ENCODE peak calls at places on chromosome 4, in six cellular contexts. Q is heart left ventricle; L is neural crest cell; E is Calu3; B is neural progenitor cell; H is stimulated activated CD8-positive, alpha-beta memory T cell treated with anti-CD3 and anti-CD28 coated beads, Interleukin-7, amount 100 ng/mL, for 48 hours. Z is an unnamed sample.
A peak's percentile ranks its signal among the peaks of the same experiment; 100 is the strongest.

GRCh38 chr4:57182132-57182874 is 72.1 kb upstream of the IGFBP7 start:
- DNase-seq in E (no peak), Q (peak; percentile 84), H (no peak), L (no peak), B (no peak), Z (no peak)

GRCh38 chr4:163680390-163681098 is 186.1 kb downstream of the TMA16 start:
- DNase-seq in L (no peak), E (no peak), B (no peak), Q (no peak), H (no peak), Z (no peak)

GRCh38 chr4:1767058-1767769 is 25.9 kb upstream of the FGFR3 start:
- DNase-seq in B (peak; percentile 95), Q (no peak), E (peak; percentile 41), H (no peak), L (peak; percentile 51), Z (no peak)

GRCh38 chr4:182101618-182102017 is 141.6 kb upstream of the TENM3 start:
- DNase-seq in Q (no peak), L (no peak), B (no peak), E (no peak), H (no peak), Z (no peak)

GRCh38 chr4:55910140-55910539 is 38.6 kb upstream of the CEP135 start:
- DNase-seq in H (no peak), L (no peak), B (no peak), E (no peak), Q (no peak), Z (no peak)

GRCh38 chr4:87058272-87059073 is 123.7 kb downstream of the AFF1 start:
- DNase-seq in L (no peak), H (no peak), Q (peak; percentile 43), E (peak; percentile 22), B (peak; percentile 72), Z (no peak)

GRCh38 chr4:824461-825062 is 1.4 kb downstream of the CPLX1 start:
- DNase-seq in Q (no peak), E (no peak), L (no peak), H (no peak), B (peak; percentile 27), Z (no peak)

GRCh38 chr4:23455482-23455881 is 434.4 kb downstream of the PPARGC1A start:
- DNase-seq in L (peak; percentile 1), E (peak; percentile 14), H (no peak), B (peak; percentile 60), Q (peak; percentile 32), Z (no peak)

GRCh38 chr4:84870398-84871163 is 95.9 kb downstream of the WDFY3 start:
- DNase-seq in H (no peak), B (peak; percentile 13), Q (no peak), E (peak; percentile 9), L (no peak), Z (no peak)

GRCh38 chr4:113407409-113407808 is 354.1 kb downstream of the CAMK2D start:
- DNase-seq in E (no peak), Q (no peak), H (no peak), L (no peak), B (peak; percentile 24), Z (no peak)

GRCh38 chr4:188160406-188160805 is 21.2 kb downstream of the TRIML1 start:
- DNase-seq in E (no peak), L (no peak), B (no peak), Q (no peak), H (no peak), Z (no peak)

GRCh38 chr4:74675673-74676279 is 118.5 kb downstream of the BTC start:
- DNase-seq in L (peak; percentile 6), Q (no peak), H (no peak), E (peak; percentile 47), B (peak; percentile 62), Z (peak; percentile 12)

GRCh38 chr4:128715616-128716015 is 93.9 kb upstream of the JADE1 start:
- DNase-seq in L (no peak), E (no peak), H (no peak), Q (no peak), B (no peak), Z (no peak)

GRCh38 chr4:19346636-19347035 is 905.1 kb upstream of the SLIT2 start:
- DNase-seq in L (no peak), B (no peak), Q (no peak), H (no peak), E (no peak), Z (no peak)

GRCh38 chr4:140103676-140104075 is 50.3 kb downstream of the MAML3 start:
- DNase-seq in Q (no peak), L (no peak), B (no peak), H (no peak), E (no peak), Z (no peak)

GRCh38 chr4:142614621-142615323 is 231.3 kb downstream of the INPP4B start:
- DNase-seq in H (no peak), L (no peak), Q (no peak), B (no peak), E (no peak), Z (no peak)

GRCh38 chr4:98314791-98315565 is 53.8 kb downstream of the RAP1GDS1 start:
- DNase-seq in B (no peak), E (no peak), L (no peak), Q (no peak), H (no peak), Z (no peak)

GRCh38 chr4:15469402-15470148 is at the start of gene CC2D2A:
- DNase-seq in H (no peak), L (peak; percentile 15), E (peak; percentile 9), Q (peak; percentile 35), B (peak; percentile 50), Z (no peak)

GRCh38 chr4:148056879-148057278 is 325.0 kb downstream of the ARHGAP10 start:
- DNase-seq in E (peak; percentile 28), H (peak; percentile 38), Q (peak; percentile 75), B (peak; percentile 43), L (no peak), Z (peak; percentile 84)

GRCh38 chr4:98556451-98556850 is 102.0 kb downstream of the TSPAN5 start:
- DNase-seq in H (no peak), B (no peak), E (no peak), L (no peak), Q (no peak), Z (no peak)

GRCh38 chr4:77074961-77075855 is 581 bp downstream of the CCNI start:
- DNase-seq in Q (peak; percentile 87), H (peak; percentile 58), E (peak; percentile 62), L (peak; percentile 63), B (peak; percentile 80), Z (peak; percentile 92)

GRCh38 chr4:94127707-94128328 is 79.8 kb upstream of the SMARCAD1 start:
- DNase-seq in B (peak; percentile 37), E (peak; percentile 21), H (no peak), L (no peak), Q (no peak), Z (peak; percentile 5)

GRCh38 chr4:117577686-117578085 is 456.6 kb upstream of the NDST3 start:
- DNase-seq in L (no peak), Q (no peak), E (no peak), H (no peak), B (no peak), Z (no peak)

GRCh38 chr4:95465010-95465409 is 83.8 kb downstream of the UNC5C start:
- DNase-seq in L (no peak), E (no peak), H (no peak), Q (no peak), B (no peak), Z (no peak)

GRCh38 chr4:53889335-53890084 is 174.9 kb downstream of the CHIC2 start:
- DNase-seq in Q (no peak), E (no peak), L (no peak), B (no peak), H (no peak), Z (no peak)

GRCh38 chr4:89765966-89766365 is 71.0 kb downstream of the SNCA start:
- DNase-seq in B (no peak), H (no peak), Q (no peak), L (no peak), E (no peak), Z (no peak)

GRCh38 chr4:143458966-143459365 is 54.5 kb upstream of the SMARCA5 start:
- DNase-seq in L (no peak), B (no peak), H (no peak), Q (no peak), E (no peak), Z (no peak)

GRCh38 chr4:168408620-168409019 is 71.7 kb downstream of the DDX60L start:
- DNase-seq in E (no peak), H (no peak), B (peak; percentile 37), Q (peak; percentile 76), L (no peak), Z (no peak)

GRCh38 chr4:42608551-42608950 is 48.4 kb downstream of the ATP8A1 start:
- DNase-seq in B (no peak), Q (no peak), E (no peak), H (no peak), L (no peak), Z (no peak)

GRCh38 chr4:1547863-1548637 is 136.1 kb downstream of the FAM53A start:
- DNase-seq in H (no peak), L (no peak), Q (peak; percentile 72), E (no peak), B (no peak), Z (no peak)

GRCh38 chr4:6115746-6116586 is 84.4 kb downstream of the JAKMIP1 start:
- DNase-seq in B (no peak), H (no peak), L (no peak), E (no peak), Q (no peak), Z (no peak)

GRCh38 chr4:101127176-101127790 is 220.0 kb downstream of the PPP3CA start:
- DNase-seq in E (no peak), Q (no peak), L (no peak), B (no peak), H (no peak), Z (peak; percentile 42)

GRCh38 chr4:138507527-138507926 is 265.4 kb upstream of the SLC7A11 start:
- DNase-seq in L (no peak), H (no peak), Q (no peak), B (no peak), E (no peak), Z (no peak)

GRCh38 chr4:166499820-166500219 is 626.8 kb downstream of the TLL1 start:
- DNase-seq in E (no peak), B (no peak), H (no peak), Q (no peak), L (no peak), Z (no peak)

GRCh38 chr4:6884341-6884870 is 25.2 kb upstream of the TBC1D14 start:
- DNase-seq in B (peak; percentile 57), Q (no peak), L (no peak), E (no peak), H (no peak), Z (no peak)